ENCODE peak calls at places on chromosomes 13 and 19, in four cellular contexts. One of them, this sample, is unnamed.
A peak's percentile ranks its signal among the peaks of the same experiment; 100 is the strongest.

GRCh38 chr13:32585625-32586021 is 629 bp upstream of the PDS5B start:
- DNase-seq in A549: no peak
- DNase-seq in fibroblast of mammary gland: no peak
- DNase-seq in ascending aorta: no peak
- DNase-seq in this sample: no peak

GRCh38 chr19:23986623-23987022 is 71.9 kb downstream of the ZNF726 start:
- DNase-seq in ascending aorta: no peak
- DNase-seq in fibroblast of mammary gland: no peak
- DNase-seq in A549: no peak
- DNase-seq in this sample: no peak

GRCh38 chr19:9847087-9847671 is 12.1 kb downstream of the PIN1 start:
- DNase-seq in A549: peak; percentile 66
- DNase-seq in fibroblast of mammary gland: peak; percentile 98
- DNase-seq in ascending aorta: peak; percentile 27
- DNase-seq in this sample: peak; percentile 59

GRCh38 chr19:16944626-16945363 is 56.0 kb downstream of the F2RL3 start:
- DNase-seq in A549: no peak
- DNase-seq in ascending aorta: no peak
- DNase-seq in fibroblast of mammary gland: no peak
- DNase-seq in this sample: no peak

GRCh38 chr19:1018932-1019615 is 1.8 kb downstream of the TMEM259 start:
- DNase-seq in ascending aorta: no peak
- DNase-seq in fibroblast of mammary gland: no peak
- DNase-seq in A549: no peak
- DNase-seq in this sample: no peak

GRCh38 chr19:6087074-6087506 is 23.2 kb downstream of the RFX2 start:
- DNase-seq in ascending aorta: no peak
- DNase-seq in A549: no peak
- DNase-seq in fibroblast of mammary gland: no peak
- DNase-seq in this sample: no peak

GRCh38 chr13:23794267-23795161 is 94.7 kb downstream of the MIPEP start:
- DNase-seq in ascending aorta: no peak
- DNase-seq in fibroblast of mammary gland: peak; percentile 67
- DNase-seq in A549: no peak
- DNase-seq in this sample: no peak

GRCh38 chr19:16702123-16702522 is 17.5 kb upstream of the NWD1 start:
- DNase-seq in ascending aorta: no peak
- DNase-seq in A549: no peak
- DNase-seq in fibroblast of mammary gland: peak; percentile 77
- DNase-seq in this sample: no peak

GRCh38 chr19:11617207-11618062 is 20.2 kb downstream of the ZNF627 start:
- DNase-seq in ascending aorta: no peak
- DNase-seq in fibroblast of mammary gland: peak; percentile 7
- DNase-seq in A549: no peak
- DNase-seq in this sample: no peak

GRCh38 chr13:47146991-47147783 is 250.3 kb upstream of the HTR2A start:
- DNase-seq in A549: no peak
- DNase-seq in fibroblast of mammary gland: no peak
- DNase-seq in ascending aorta: no peak
- DNase-seq in this sample: no peak

GRCh38 chr13:32019612-32020233 is 11.9 kb upstream of the FRY start:
- DNase-seq in A549: peak; percentile 25
- DNase-seq in fibroblast of mammary gland: peak; percentile 76
- DNase-seq in ascending aorta: no peak
- DNase-seq in this sample: no peak

GRCh38 chr19:2332341-2333026 is 4.0 kb downstream of the SPPL2B start:
- DNase-seq in ascending aorta: no peak
- DNase-seq in A549: no peak
- DNase-seq in fibroblast of mammary gland: no peak
- DNase-seq in this sample: no peak

GRCh38 chr13:100650321-100650720 is 24.3 kb downstream of the TMTC4 start:
- DNase-seq in A549: no peak
- DNase-seq in fibroblast of mammary gland: no peak
- DNase-seq in ascending aorta: no peak
- DNase-seq in this sample: no peak

GRCh38 chr19:4980838-4981680 is 12.1 kb downstream of the KDM4B start:
- DNase-seq in ascending aorta: no peak
- DNase-seq in A549: no peak
- DNase-seq in fibroblast of mammary gland: no peak
- DNase-seq in this sample: no peak
- TF ChIP-seq CTCF in ascending aorta: no peak
- TF ChIP-seq CTCF in A549: no peak
- TF ChIP-seq CTCF in fibroblast of mammary gland: no peak
- TF ChIP-seq CTCF in this sample: no peak

DNA sequence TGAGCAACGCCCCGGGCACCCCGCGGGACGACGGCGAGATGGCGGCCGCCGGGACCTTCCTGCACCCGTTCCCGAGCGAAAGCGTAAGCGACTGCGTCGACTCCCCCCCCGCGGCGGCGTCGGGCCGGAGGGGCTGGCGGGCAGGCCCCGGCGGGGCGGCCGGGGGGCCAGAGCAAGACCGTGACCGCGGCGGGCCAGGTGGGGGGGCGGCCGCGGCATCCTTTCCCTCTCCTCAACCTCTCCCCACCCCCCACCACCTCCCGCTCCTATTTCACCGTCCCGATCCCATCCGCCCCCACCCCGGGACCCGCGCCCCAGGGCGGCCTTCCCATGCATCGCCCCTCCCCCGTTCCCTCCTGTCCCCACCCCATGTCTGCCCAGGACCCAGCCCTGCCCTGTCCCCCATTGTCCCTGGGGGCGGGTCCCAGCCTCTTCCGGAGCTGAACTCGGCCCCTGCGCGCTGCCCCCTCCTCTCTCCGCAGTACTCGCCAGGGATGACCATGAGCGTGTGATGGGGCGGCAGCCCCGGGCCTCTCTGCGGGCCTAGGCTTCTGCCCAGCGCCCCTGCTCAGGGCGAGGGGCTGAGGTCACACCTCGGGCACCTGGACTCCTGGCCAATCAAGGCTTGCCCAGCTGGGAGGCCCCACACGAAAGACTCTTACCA is 4.1 kb downstream of the ISYNA1 start:
- DNase-seq in fibroblast of mammary gland: no peak
- DNase-seq in A549: no peak
- DNase-seq in ascending aorta: no peak
- DNase-seq in this sample: no peak
- H3K4me3 ChIP-seq in fibroblast of mammary gland: no peak overlapping the region
- H3K4me3 ChIP-seq in A549: no peak overlapping the region
- H3K4me3 ChIP-seq in ascending aorta: peak overlapping the region; percentile 60
- H3K4me3 ChIP-seq in this sample: peak overlapping the region; percentile 25

DNA sequence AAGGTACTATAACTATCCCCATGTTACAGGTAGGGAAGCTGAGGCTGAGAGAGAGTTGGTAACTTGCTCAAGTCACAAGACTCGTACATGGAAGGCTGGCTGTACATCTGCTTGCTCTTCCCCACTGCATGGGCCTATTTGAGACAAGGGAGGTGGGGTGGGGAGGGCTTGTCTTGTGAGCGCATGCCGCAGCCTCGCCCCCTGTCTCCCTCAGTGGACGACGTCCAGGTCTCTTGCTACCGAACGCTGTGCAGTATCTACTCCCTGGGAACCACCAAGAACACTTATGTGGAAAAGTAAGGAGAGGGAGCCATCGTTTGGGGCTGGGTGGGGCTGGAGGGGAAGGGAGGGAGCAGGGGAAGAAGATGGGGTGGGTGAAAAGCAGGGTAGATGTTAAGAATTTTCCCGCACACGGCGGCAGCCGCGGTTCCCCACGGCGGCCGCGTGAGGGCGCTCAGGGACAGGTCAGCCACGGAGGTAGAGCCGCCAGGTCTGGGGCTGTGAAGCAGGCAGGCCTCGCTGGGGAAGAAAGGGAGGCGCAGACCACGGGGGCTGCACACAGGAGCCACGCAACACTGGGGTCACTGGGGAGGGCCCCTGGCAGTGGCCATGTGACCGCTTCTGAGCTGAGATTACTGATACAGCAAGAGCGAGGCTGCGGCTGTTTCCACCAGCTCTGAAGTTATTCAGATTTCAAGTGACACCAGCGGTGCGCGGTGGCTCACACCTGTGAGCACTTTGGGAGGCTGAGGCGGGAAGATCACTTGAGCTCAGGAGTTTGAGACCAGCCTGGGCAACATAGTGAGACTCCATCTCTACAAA is 81.5 kb downstream of the RYR1 start:
- DNase-seq in A549: peak; percentile 98
- DNase-seq in fibroblast of mammary gland: peak; percentile 39
- DNase-seq in ascending aorta: no peak
- DNase-seq in this sample: peak; percentile 29
- TF ChIP-seq CTCF in A549: peak; percentile 99
- TF ChIP-seq CTCF in fibroblast of mammary gland: peak; percentile 77
- TF ChIP-seq CTCF in ascending aorta: peak; percentile 89
- TF ChIP-seq CTCF in this sample: peak; percentile 93

GRCh38 chr13:43023244-43023931 is at the start of gene DNAJC15:
- DNase-seq in ascending aorta: peak; percentile 36
- DNase-seq in A549: no peak
- DNase-seq in fibroblast of mammary gland: peak; percentile 87
- DNase-seq in this sample: peak; percentile 56
- H3K4me3 ChIP-seq in ascending aorta: peak within 1 kb of the TSS; percentile 69
- H3K4me3 ChIP-seq in A549: no peak within 1 kb of the TSS
- H3K4me3 ChIP-seq in fibroblast of mammary gland: peak within 1 kb of the TSS; percentile 75
- H3K4me3 ChIP-seq in this sample: peak within 1 kb of the TSS; percentile 75

DNA sequence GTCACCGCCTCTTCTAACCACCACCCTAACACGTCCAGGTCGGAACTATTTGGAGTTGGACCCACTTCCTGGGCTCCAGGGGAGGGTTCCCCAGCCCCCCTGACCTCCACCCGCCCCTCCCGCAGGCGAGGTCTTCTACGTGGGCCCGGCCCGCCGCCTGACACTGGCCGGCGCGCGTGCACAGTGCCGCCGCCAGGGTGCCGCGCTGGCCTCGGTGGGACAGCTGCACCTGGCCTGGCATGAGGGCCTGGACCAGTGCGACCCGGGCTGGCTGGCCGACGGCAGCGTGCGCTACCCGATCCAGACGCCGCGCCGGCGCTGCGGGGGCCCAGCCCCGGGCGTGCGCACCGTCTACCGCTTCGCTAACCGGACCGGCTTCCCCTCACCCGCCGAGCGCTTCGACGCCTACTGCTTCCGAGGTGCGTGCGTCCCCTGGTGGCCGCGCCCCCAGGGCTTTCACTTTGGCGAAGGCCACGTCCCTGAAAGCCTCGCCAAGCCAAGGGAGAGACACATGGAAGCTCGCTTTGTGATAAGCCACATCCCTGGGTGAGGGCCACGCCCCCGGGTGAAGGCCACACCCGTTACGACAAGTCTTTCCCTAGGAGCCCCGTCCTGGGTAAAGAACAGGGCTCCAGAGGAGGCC is 13.2 kb downstream of the NCAN start:
- DNase-seq in fibroblast of mammary gland: peak; percentile 50
- DNase-seq in ascending aorta: no peak
- DNase-seq in A549: peak; percentile 92
- DNase-seq in this sample: no peak
- TF ChIP-seq CTCF in fibroblast of mammary gland: peak; percentile 45
- TF ChIP-seq CTCF in ascending aorta: peak; percentile 20
- TF ChIP-seq CTCF in A549: peak; percentile 67
- TF ChIP-seq CTCF in this sample: peak; percentile 74

GRCh38 chr13:41133951-41134350 is 1.3 kb upstream of the KBTBD6 start:
- DNase-seq in ascending aorta: no peak
- DNase-seq in fibroblast of mammary gland: no peak
- DNase-seq in A549: no peak
- DNase-seq in this sample: no peak
- H3K4me3 ChIP-seq in ascending aorta: no peak overlapping the region
- H3K4me3 ChIP-seq in fibroblast of mammary gland: no peak overlapping the region
- H3K4me3 ChIP-seq in A549: no peak overlapping the region
- H3K4me3 ChIP-seq in this sample: no peak overlapping the region

GRCh38 chr13:45817833-45818232 is 33.7 kb downstream of the SIAH3 start:
- DNase-seq in ascending aorta: no peak
- DNase-seq in fibroblast of mammary gland: no peak
- DNase-seq in A549: no peak
- DNase-seq in this sample: no peak
- TF ChIP-seq CTCF in ascending aorta: no peak
- TF ChIP-seq CTCF in fibroblast of mammary gland: peak; percentile 9
- TF ChIP-seq CTCF in A549: no peak
- TF ChIP-seq CTCF in this sample: peak; percentile 39

This sample was measured in retinal pigment epithelial cell.